ENCODE peak calls at places on chromosomes 12 and 14, in four cellular contexts. N, L, J and F are unnamed samples.
A peak's percentile ranks its signal among the peaks of the same experiment; 100 is the strongest.

GRCh38 chr14:49479432-49479831 is 106.7 kb downstream of the RPS29 start:
- DNase-seq in N (no peak), L (no peak), J (no peak), F (peak; percentile 54)

GRCh38 chr14:29663281-29663801 is 264.3 kb downstream of the PRKD1 start:
- DNase-seq in N (no peak), L (no peak), J (no peak), F (no peak)

GRCh38 chr12:132029503-132030300 is 80.0 kb downstream of the EP400 start:
- DNase-seq in N (no peak), L (no peak), J (no peak), F (no peak)

GRCh38 chr12:122422769-122423257 is 344 bp upstream of the CLIP1 start:
- DNase-seq in N (peak; percentile 74), L (peak; percentile 48), J (no peak), F (no peak)

GRCh38 chr14:50425816-50426215 is 29.1 kb upstream of the CDKL1 start:
- DNase-seq in N (peak; percentile 24), L (no peak), J (no peak), F (no peak)

GRCh38 chr12:105640780-105641179 is 310.3 kb downstream of the C12orf75 start:
- DNase-seq in N (peak; percentile 14), L (no peak), J (no peak), F (no peak)

GRCh38 chr14:22558221-22558913 is 30.7 kb downstream of the DAD1 start:
- DNase-seq in N (no peak), L (no peak), J (no peak), F (no peak)

GRCh38 chr14:104432611-104433231 is 146.8 kb upstream of the C14orf180 start:
- DNase-seq in N (no peak), L (no peak), J (no peak), F (no peak)

GRCh38 chr12:62930546-62931425 is 4.2 kb downstream of the PPM1H start:
- DNase-seq in N (peak; percentile 5), L (no peak), J (no peak), F (no peak)

GRCh38 chr12:112270673-112271072 is 111.6 kb downstream of the HECTD4 start:
- DNase-seq in N (no peak), L (no peak), J (no peak), F (no peak)

GRCh38 chr12:58487280-58488141 is 432.8 kb downstream of the LRIG3 start:
- DNase-seq in N (peak; percentile 46), L (no peak), J (no peak), F (no peak)

GRCh38 chr12:3119192-3119744 is 42.1 kb downstream of the TSPAN9 start:
- DNase-seq in N (peak; percentile 25), L (no peak), J (no peak), F (no peak)

GRCh38 chr14:63493246-63493645 is 49.9 kb downstream of the PPP2R5E start:
- DNase-seq in N (peak; percentile 40), L (no peak), J (no peak), F (no peak)

GRCh38 chr12:46401703-46402102 is 29.1 kb upstream of the SLC38A2 start:
- DNase-seq in N (peak; percentile 44), L (no peak), J (no peak), F (no peak)

GRCh38 chr14:58659846-58660245 is 22.1 kb downstream of the DACT1 start:
- DNase-seq in N (no peak), L (no peak), J (no peak), F (peak; percentile 16)

GRCh38 chr12:94079965-94080683 is 68.3 kb upstream of the PLXNC1 start:
- DNase-seq in N (no peak), L (no peak), J (no peak), F (no peak)

GRCh38 chr12:61993734-61994345 is 266.4 kb upstream of the USP15 start:
- DNase-seq in N (peak; percentile 4), L (no peak), J (no peak), F (no peak)

GRCh38 chr14:59333668-59334067 is 131.5 kb downstream of the GPR135 start:
- DNase-seq in N (peak; percentile 73), L (peak; percentile 69), J (no peak), F (peak; percentile 16)

GRCh38 chr12:10732554-10732953 is 9.4 kb upstream of the YBX3 start:
- DNase-seq in N (no peak), L (no peak), J (no peak), F (no peak)